ENCODE peak calls at places on chromosomes 11 and 22, in five cellular contexts. I is uterus, T is non-pigmented ciliary epithelial cell, R is Right ventricle myocardium superior, L is GM19239. F is an unnamed sample.

GRCh38 chr11:117978982-117979381 is 7.2 kb upstream of the IL10RA start:
- DNase-seq in I (no peak), T (no peak), R (no peak), L (no peak), F (no peak)

GRCh38 chr11:130945945-130946344 is 29.7 kb upstream of the SNX19 start:
- DNase-seq in I (peak), T (peak), R (peak), L (no peak), F (peak)

GRCh38 chr11:103358251-103358650 is 249.0 kb downstream of the DYNC2H1 start:
- DNase-seq in I (no peak), T (peak), R (no peak), L (no peak), F (no peak)

GRCh38 chr22:48368975-48369525 is 1458.6 kb downstream of the BRD1 start:
- DNase-seq in I (no peak), T (no peak), R (no peak), L (no peak), F (peak)

GRCh38 chr22:36953239-36954080 is 40.0 kb downstream of the CSF2RB start:
- DNase-seq in I (no peak), T (no peak), R (no peak), L (no peak), F (peak)

GRCh38 chr11:128058580-128059208 is 528.7 kb downstream of the ETS1 start:
- DNase-seq in I (no peak), T (no peak), R (no peak), L (no peak), F (no peak)

GRCh38 chr11:31870609-31871309 is 59.6 kb upstream of the PAX6 start:
- DNase-seq in I (no peak), T (no peak), R (no peak), L (peak), F (peak)

GRCh38 chr22:20799449-20799848 is 25.5 kb downstream of the SERPIND1 start:
- DNase-seq in I (no peak), T (no peak), R (no peak), L (no peak), F (no peak)

GRCh38 chr22:20433191-20433590 is 4.4 kb downstream of the SCARF2 start:
- DNase-seq in I (no peak), T (no peak), R (no peak), L (no peak), F (no peak)

GRCh38 chr22:31768422-31769059 is 14.7 kb downstream of the DEPDC5 start:
- DNase-seq in I (no peak), T (no peak), R (no peak), L (no peak), F (no peak)

GRCh38 chr11:12286606-12287005 is 90.8 kb upstream of the PARVA start:
- DNase-seq in I (no peak), T (no peak), R (no peak), L (no peak), F (no peak)

GRCh38 chr11:67351275-67352005 is 1.9 kb downstream of the POLD4 start:
- DNase-seq in I (peak), T (no peak), R (peak), L (no peak), F (peak)

GRCh38 chr11:115920087-115920461 is 415.9 kb upstream of the CADM1 start:
- DNase-seq in I (no peak), T (no peak), R (no peak), L (no peak), F (no peak)

GRCh38 chr11:77833302-77833701 is 12.4 kb downstream of the AAMDC start:
- DNase-seq in I (no peak), T (no peak), R (no peak), L (no peak), F (no peak)

GRCh38 chr11:34198523-34198922 is 93.1 kb downstream of the NAT10 start:
- DNase-seq in I (no peak), T (no peak), R (no peak), L (no peak), F (no peak)

GRCh38 chr11:129249923-129250322 is 57.8 kb upstream of the ARHGAP32 start:
- DNase-seq in I (no peak), T (no peak), R (no peak), L (no peak), F (no peak)

GRCh38 chr22:23207786-23208325 is 27.5 kb downstream of the BCR start:
- DNase-seq in I (no peak), T (no peak), R (no peak), L (no peak), F (no peak)

GRCh38 chr22:32103648-32104326 is 55.3 kb downstream of the C22orf42 start:
- DNase-seq in I (no peak), T (no peak), R (no peak), L (no peak), F (no peak)

F was measured in osteoblast.